ENCODE peak calls at places on chromosomes 5 and 9, in four cellular contexts. C is brain microvascular endothelial cell, Q is cardiac septum, R is KG1. Z is an unnamed sample.
A peak's percentile ranks its signal among the peaks of the same experiment; 100 is the strongest.

GRCh38 chr9:106936680-106937079 is 73.7 kb downstream of the ZNF462 start:
- DNase-seq in C (no peak), R (no peak), Q (no peak), Z (no peak)

GRCh38 chr5:107576736-107577440 is 93.8 kb downstream of the EFNA5 start:
- DNase-seq in Q (no peak), C (no peak), R (no peak), Z (no peak)

GRCh38 chr5:159878988-159879471 is 37.3 kb upstream of the ADRA1B start:
- DNase-seq in C (peak; percentile 91), Q (no peak), R (no peak), Z (peak; percentile 88)

GRCh38 chr5:141485305-141486055 is 650 bp downstream of the PCDHGC4 start:
- DNase-seq in R (no peak), C (no peak), Q (no peak), Z (no peak)

GRCh38 chr9:129235041-129235930 is 57.2 kb upstream of the IER5L start:
- DNase-seq in R (no peak), Q (no peak), C (no peak), Z (peak; percentile 71)

GRCh38 chr9:81632599-81632998 is 56.7 kb downstream of the TLE1 start:
- DNase-seq in R (no peak), C (peak; percentile 78), Q (no peak), Z (no peak)

GRCh38 chr5:153938131-153938842 is 100.4 kb downstream of the FAM114A2 start:
- DNase-seq in Q (no peak), R (no peak), C (no peak), Z (no peak)

GRCh38 chr5:148306446-148306845 is 5.8 kb upstream of the SPINK7 start:
- DNase-seq in Q (no peak), R (no peak), C (no peak), Z (no peak)

Z was measured in posterior vena cava.